ENCODE peak calls at places on chromosomes 12 and 14, in six cellular contexts. R, N, H, X, M and K are unnamed samples.

GRCh38 chr14:24351517-24351916 is 11.7 kb upstream of the RIPK3 start:
- DNase-seq in R (peak; percentile 78), N (no peak), H (no peak), X (no peak), M (no peak), K (peak; percentile 38)

GRCh38 chr12:94963649-94964048 is 39.8 kb downstream of the NDUFA12 start:
- DNase-seq in R (no peak), N (no peak), H (no peak), X (no peak), M (no peak), K (no peak)

GRCh38 chr14:58280954-58281787 is 17.2 kb upstream of the ARID4A start:
- DNase-seq in R (peak; percentile 59), N (peak; percentile 72), H (peak; percentile 54), X (no peak), M (no peak), K (peak; percentile 86)

GRCh38 chr14:89013698-89014569 is 189.5 kb downstream of the TTC8 start:
- DNase-seq in R (no peak), N (no peak), H (no peak), X (no peak), M (no peak), K (no peak)

GRCh38 chr14:79596531-79596930 is 614.8 kb downstream of the DIO2 start:
- DNase-seq in R (no peak), N (peak; percentile 47), H (no peak), X (no peak), M (no peak), K (no peak)

GRCh38 chr12:76374395-76375020 is 26.3 kb upstream of the BBS10 start:
- DNase-seq in R (no peak), N (peak; percentile 5), H (no peak), X (no peak), M (no peak), K (no peak)

GRCh38 chr14:77965919-77966435 is 166.1 kb downstream of the ADCK1 start:
- DNase-seq in R (peak; percentile 95), N (peak; percentile 42), H (no peak), X (no peak), M (no peak), K (peak; percentile 22)

GRCh38 chr14:37202265-37202664 is 4.5 kb downstream of the MIPOL1 start:
- DNase-seq in R (no peak), N (no peak), H (no peak), X (no peak), M (no peak), K (no peak)

GRCh38 chr12:108560752-108561719 is at the start of gene SART3:
- DNase-seq in R (peak; percentile 78), N (peak; percentile 93), H (peak; percentile 72), X (peak; percentile 81), M (peak; percentile 67), K (peak; percentile 86)

GRCh38 chr14:23654231-23654630 is 18.1 kb downstream of the DHRS2 start:
- DNase-seq in R (no peak), N (no peak), H (no peak), X (no peak), M (no peak), K (no peak)

GRCh38 chr12:3490848-3491382 is at the start of gene PRMT8:
- DNase-seq in R (no peak), N (no peak), H (no peak), X (no peak), M (no peak), K (peak; percentile 24)

GRCh38 chr14:51999084-51999483 is 9.7 kb downstream of the RTRAF start:
- DNase-seq in R (no peak), N (no peak), H (no peak), X (no peak), M (no peak), K (no peak)

GRCh38 chr14:105507247-105507646 is 16.2 kb downstream of the TEDC1 start:
- DNase-seq in R (no peak), N (no peak), H (no peak), X (no peak), M (no peak), K (no peak)

GRCh38 chr14:20478915-20479314 is 9.7 kb downstream of the PNP start:
- DNase-seq in R (no peak), N (no peak), H (no peak), X (no peak), M (no peak), K (no peak)

GRCh38 chr12:54000105-54000773 is at the start of gene HOXC9:
- DNase-seq in R (no peak), N (no peak), H (no peak), X (no peak), M (no peak), K (no peak)

GRCh38 chr12:113231275-113232231 is 10.3 kb downstream of the TPCN1 start:
- DNase-seq in R (peak; percentile 4), N (peak; percentile 36), H (no peak), X (no peak), M (no peak), K (no peak)

GRCh38 chr14:96965885-96966595 is 168.9 kb downstream of the VRK1 start:
- DNase-seq in R (no peak), N (no peak), H (no peak), X (no peak), M (no peak), K (no peak)

GRCh38 chr14:50740858-50741257 is 72.8 kb upstream of the SAV1 start:
- DNase-seq in R (no peak), N (no peak), H (no peak), X (no peak), M (no peak), K (no peak)

GRCh38 chr12:3035171-3035570 is 42.0 kb upstream of the TSPAN9 start:
- DNase-seq in R (peak; percentile 50), N (no peak), H (no peak), X (no peak), M (no peak), K (no peak)

GRCh38 chr14:89613260-89614008 is 196.4 kb upstream of the FOXN3 start:
- DNase-seq in R (no peak), N (no peak), H (no peak), X (no peak), M (no peak), K (no peak)

GRCh38 chr14:30896435-30896834 is 22.1 kb downstream of the COCH start:
- DNase-seq in R (no peak), N (no peak), H (no peak), X (no peak), M (no peak), K (no peak)

GRCh38 chr14:61480704-61481285 is 159.4 kb downstream of the PRKCH start:
- DNase-seq in R (no peak), N (no peak), H (no peak), X (no peak), M (no peak), K (no peak)

GRCh38 chr14:61476737-61477410 is 155.5 kb downstream of the PRKCH start:
- DNase-seq in R (peak; percentile 23), N (peak; percentile 94), H (peak; percentile 65), X (no peak), M (no peak), K (peak; percentile 22)

GRCh38 chr14:61477845-61478438 is 156.6 kb downstream of the PRKCH start:
- DNase-seq in R (peak; percentile 96), N (peak; percentile 70), H (peak; percentile 59), X (peak; percentile 52), M (peak; percentile 64), K (peak; percentile 55)

GRCh38 chr14:61479746-61480502 is 158.5 kb downstream of the PRKCH start:
- DNase-seq in R (no peak), N (no peak), H (no peak), X (no peak), M (no peak), K (no peak)

GRCh38 chr14:61478971-61479473 is 157.6 kb downstream of the PRKCH start:
- DNase-seq in R (peak; percentile 27), N (no peak), H (no peak), X (no peak), M (no peak), K (no peak)
- TF ChIP-seq POLR2A in R (no peak), N (no peak), H (no peak), X (no peak), M (no peak), K (no peak)

GRCh38 chr12:66397574-66397973 is 95.3 kb downstream of the HELB start:
- DNase-seq in R (no peak), N (no peak), H (no peak), X (no peak), M (no peak), K (no peak)
- H3K4me1 ChIP-seq in R (no peaks in the 10 kb centered on the region), N (no peaks in the 10 kb centered on the region), H (no peaks in the 10 kb centered on the region), X (no peaks in the 10 kb centered on the region), M (no peaks in the 10 kb centered on the region), K (no peaks in the 10 kb centered on the region)

DNA sequence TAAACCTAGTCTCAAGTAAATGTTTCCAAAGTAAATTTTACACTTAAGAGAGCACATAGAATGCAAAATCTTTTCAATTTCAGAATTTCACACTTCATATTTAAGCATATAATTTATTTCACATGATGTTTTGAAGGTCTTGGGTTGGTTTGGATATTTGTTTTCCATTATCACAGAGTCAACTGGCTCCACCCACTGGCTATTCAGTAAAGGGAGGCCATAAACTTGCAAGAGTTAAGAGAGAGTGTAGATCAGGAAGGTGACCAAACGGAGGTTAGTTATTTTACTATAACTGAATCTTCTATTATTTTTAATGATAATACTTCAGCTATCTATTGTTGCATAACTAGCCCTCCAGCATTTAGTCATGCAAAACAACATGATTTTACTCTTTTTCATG is 6.2 kb upstream of the CPNE8 start:
- DNase-seq in R (no peak), N (no peak), H (no peak), X (no peak), M (no peak), K (no peak)
- TF ChIP-seq CTCF in R (no peak), N (peak; percentile 39), H (no peak), X (no peak), M (no peak), K (no peak)

GRCh38 chr12:56143870-56144269 is 8.5 kb upstream of the MYL6B start:
- DNase-seq in R (peak; percentile 11), N (no peak), H (no peak), X (no peak), M (no peak), K (no peak)
- TF ChIP-seq POLR2A in R (no peak), N (no peak), H (no peak), X (no peak), M (no peak), K (no peak)

DNA sequence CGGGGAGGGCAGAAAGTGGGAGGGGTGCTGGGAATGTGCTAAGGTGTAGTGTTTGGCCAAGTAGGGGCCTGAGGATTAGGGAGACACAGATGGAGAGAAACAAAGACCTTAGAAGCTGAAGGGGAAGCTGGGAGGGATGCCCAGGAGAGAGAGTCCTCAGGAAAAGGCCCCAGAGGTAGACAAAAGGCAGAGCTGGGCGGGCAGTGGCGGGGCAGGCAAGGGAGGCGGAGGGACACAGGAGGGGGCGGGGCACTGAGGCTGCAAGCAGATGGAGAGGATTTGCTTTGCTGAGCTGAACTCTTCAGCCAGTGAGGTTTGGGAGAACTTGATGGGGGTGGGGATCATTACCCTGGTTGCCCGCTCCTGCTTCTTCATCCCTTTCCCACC is 2.8 kb downstream of the PTMS start:
- DNase-seq in R (peak; percentile 75), N (peak; percentile 54), H (peak; percentile 71), X (peak; percentile 73), M (no peak), K (peak; percentile 82)
- H3K4me1 ChIP-seq in R (peaks cover 26% of the 10 kb centered on the region), N (peaks cover 55% of the 10 kb centered on the region), H (no peaks in the 10 kb centered on the region), X (peaks cover 24% of the 10 kb centered on the region), M (peaks cover 11% of the 10 kb centered on the region), K (peaks cover 45% of the 10 kb centered on the region)